ENCODE peak calls at places on chromosomes 16 and 17, in eight cellular contexts. F is SK-N-SH; X is GM12878; B is PC-3; S is sigmoid colon; D is naive thymus-derived CD4-positive, alpha-beta T cell; T is H9; H is pancreas. L is an unnamed sample.
A peak's percentile ranks its signal among the peaks of the same experiment; 100 is the strongest.

GRCh38 chr17:64382184-64382583 is 8.5 kb downstream of the PECAM1 start:
- DNase-seq in D (no peak), T (no peak), H (no peak), X (no peak), F (no peak), B (no peak), S (no peak), L (no peak)

GRCh38 chr17:51461578-51462004 is 201.2 kb downstream of the UTP18 start:
- DNase-seq in H (peak; percentile 42), D (peak; percentile 51), F (peak; percentile 48), S (no peak), T (peak; percentile 92), X (no peak), B (peak; percentile 82), L (peak; percentile 31)

GRCh38 chr16:90042946-90043514 is 23.8 kb upstream of the DBNDD1 start:
- DNase-seq in S (no peak), D (no peak), X (no peak), F (no peak), H (no peak), T (no peak), B (no peak), L (no peak)

GRCh38 chr17:15154618-15155017 is 110.5 kb downstream of the PMP22 start:
- DNase-seq in B (no peak), T (no peak), X (no peak), H (no peak), F (no peak), D (no peak), S (no peak), L (no peak)

GRCh38 chr17:31571124-31571892 is 179.8 kb downstream of the RAB11FIP4 start:
- DNase-seq in D (no peak), S (peak; percentile 96), H (peak; percentile 46), X (no peak), T (no peak), B (peak; percentile 18), F (no peak), L (peak; percentile 82)

GRCh38 chr17:68694791-68695485 is 93.8 kb upstream of the FAM20A start:
- DNase-seq in H (no peak), X (no peak), T (no peak), B (no peak), D (no peak), S (no peak), F (no peak), L (no peak)

GRCh38 chr16:28157768-28158535 is 53.8 kb downstream of the XPO6 start:
- DNase-seq in H (no peak), X (no peak), D (no peak), F (no peak), S (no peak), T (no peak), B (no peak), L (no peak)

GRCh38 chr16:78310990-78311561 is 211.6 kb downstream of the WWOX start:
- DNase-seq in X (no peak), F (peak; percentile 14), T (peak; percentile 53), H (no peak), S (no peak), B (no peak), D (no peak), L (no peak)

GRCh38 chr16:85809645-85810044 is 10.2 kb downstream of the COX4I1 start:
- DNase-seq in H (no peak), D (no peak), T (no peak), S (no peak), B (no peak), F (no peak), X (no peak), L (no peak)

GRCh38 chr17:78010759-78011158 is 52.3 kb downstream of the TNRC6C start:
- DNase-seq in T (no peak), X (no peak), S (no peak), B (no peak), D (peak; percentile 43), H (no peak), F (no peak), L (no peak)

GRCh38 chr17:78012428-78012827 is 53.9 kb downstream of the TNRC6C start:
- DNase-seq in S (no peak), T (no peak), H (no peak), D (no peak), B (no peak), X (no peak), F (no peak), L (no peak)

GRCh38 chr17:78016852-78017251 is 58.3 kb downstream of the TNRC6C start:
- DNase-seq in B (no peak), H (no peak), X (no peak), T (no peak), F (no peak), S (no peak), D (no peak), L (no peak)

GRCh38 chr17:78013683-78014467 is 55.4 kb downstream of the TNRC6C start:
- DNase-seq in H (no peak), S (peak; percentile 72), B (peak; percentile 85), T (peak; percentile 56), X (peak; percentile 20), D (peak; percentile 68), F (peak; percentile 71), L (peak; percentile 43)

GRCh38 chr17:78014651-78015050 is 56.1 kb downstream of the TNRC6C start:
- DNase-seq in S (no peak), X (no peak), T (no peak), D (no peak), B (no peak), H (no peak), F (peak; percentile 45), L (no peak)
- H3K9me3 ChIP-seq in S (no peaks in the 10 kb centered on the region), X (no peaks in the 10 kb centered on the region), T (no peaks in the 10 kb centered on the region), D (no peaks in the 10 kb centered on the region), B (no peaks in the 10 kb centered on the region), H (no peaks in the 10 kb centered on the region), F (no peaks in the 10 kb centered on the region), L (no peaks in the 10 kb centered on the region)

DNA sequence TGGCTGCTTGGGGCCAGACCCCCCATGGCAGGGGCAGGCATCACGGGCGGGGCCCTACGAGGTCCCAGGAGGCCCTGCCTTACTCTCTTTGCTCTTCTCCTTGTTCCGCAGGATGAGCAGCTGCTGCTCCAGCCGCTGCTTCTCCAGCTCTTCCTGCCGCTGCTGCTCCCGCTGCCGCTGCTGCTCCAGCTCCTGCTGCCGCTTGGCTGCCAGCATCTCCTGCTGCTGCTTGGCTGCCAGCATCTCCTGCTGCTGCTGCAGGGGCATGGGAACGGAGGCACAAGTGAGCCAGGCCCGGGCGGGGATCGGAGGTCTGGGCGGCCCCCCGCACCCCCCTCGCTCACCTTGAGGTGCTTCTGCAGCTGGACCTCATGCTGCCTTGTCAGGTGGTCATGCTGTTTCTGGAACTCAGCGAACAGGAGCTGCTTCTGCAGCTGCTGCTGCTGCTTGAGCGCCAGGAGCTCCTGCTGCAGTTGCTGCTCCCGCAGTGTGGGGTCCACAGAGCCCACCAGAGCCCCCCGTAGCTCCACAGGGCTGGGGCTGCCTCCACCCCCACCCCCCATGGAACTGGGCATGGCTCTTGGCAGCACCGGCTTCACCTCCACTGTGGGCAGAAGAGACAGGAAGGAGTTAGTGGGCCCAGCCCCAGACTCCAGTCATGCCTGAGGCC is 22.8 kb downstream of the G6PC3 start:
- DNase-seq in F (no peak), S (no peak), B (no peak), T (no peak), H (no peak), D (no peak), X (no peak), L (no peak)
- H3K9me3 ChIP-seq in F (no peaks in the 10 kb centered on the region), S (no peaks in the 10 kb centered on the region), B (no peaks in the 10 kb centered on the region), T (no peaks in the 10 kb centered on the region), H (no peaks in the 10 kb centered on the region), D (no peaks in the 10 kb centered on the region), X (no peaks in the 10 kb centered on the region), L (no peaks in the 10 kb centered on the region)

GRCh38 chr16:35746281-35746962 is 2287.0 kb downstream of the TP53TG3F start:
- DNase-seq in X (no peak), T (no peak), B (no peak), S (no peak), F (no peak), D (no peak), H (no peak), L (no peak)

GRCh38 chr16:35744084-35744483 is 2284.7 kb downstream of the TP53TG3F start:
- DNase-seq in T (no peak), B (no peak), X (no peak), F (no peak), H (no peak), D (no peak), S (no peak), L (no peak)

GRCh38 chr16:35744716-35745115 is 2285.3 kb downstream of the TP53TG3F start:
- DNase-seq in T (no peak), H (no peak), D (no peak), X (no peak), B (peak; percentile 1), F (no peak), S (no peak), L (no peak)

GRCh38 chr16:35745821-35746248 is 2286.4 kb downstream of the TP53TG3F start:
- DNase-seq in T (no peak), D (no peak), X (no peak), F (no peak), H (no peak), B (no peak), S (no peak), L (no peak)

DNA sequence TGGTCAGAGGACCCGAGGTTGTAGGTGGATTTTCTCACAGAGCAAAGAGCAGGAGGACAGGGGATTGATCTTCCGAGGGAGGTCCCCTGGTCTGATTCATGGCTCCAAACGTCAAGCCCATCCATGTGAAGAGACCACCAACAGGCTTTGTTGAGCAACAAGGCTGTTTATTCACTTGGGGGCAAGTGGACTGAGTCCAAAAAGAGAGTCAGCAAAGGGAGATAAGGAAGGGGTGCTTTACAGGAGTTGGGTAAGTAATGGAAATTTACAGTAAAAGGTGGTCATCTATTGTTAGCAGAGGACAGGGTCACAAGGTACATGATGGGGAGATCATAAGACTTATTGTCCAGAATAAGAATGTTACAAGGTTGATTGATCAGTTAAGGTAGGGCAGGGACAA is 2285.8 kb downstream of the TP53TG3F start:
- DNase-seq in X (no peak), H (no peak), B (no peak), S (no peak), D (no peak), F (no peak), T (no peak), L (no peak)
- H3K9me3 ChIP-seq in X (no peaks in the 10 kb centered on the region), H (no peaks in the 10 kb centered on the region), B (no peaks in the 10 kb centered on the region), S (no peaks in the 10 kb centered on the region), D (no peaks in the 10 kb centered on the region), F (no peaks in the 10 kb centered on the region), T (peaks cover 99% of the 10 kb centered on the region), L (no peaks in the 10 kb centered on the region)

GRCh38 chr16:49528564-49529150 is 155.1 kb downstream of the C16orf78 start:
- DNase-seq in H (no peak), X (no peak), S (no peak), B (no peak), F (peak; percentile 48), T (no peak), D (no peak), L (no peak)
- H3K9me3 ChIP-seq in H (no peaks in the 10 kb centered on the region), X (no peaks in the 10 kb centered on the region), S (no peaks in the 10 kb centered on the region), B (no peaks in the 10 kb centered on the region), F (no peaks in the 10 kb centered on the region), T (no peaks in the 10 kb centered on the region), D (no peaks in the 10 kb centered on the region), L (no peaks in the 10 kb centered on the region)

GRCh38 chr16:35602116-35602515 is 2142.7 kb downstream of the TP53TG3F start:
- DNase-seq in X (no peak), B (no peak), T (no peak), H (no peak), F (no peak), D (no peak), S (no peak), L (no peak)
- H3K9me3 ChIP-seq in X (no peaks in the 10 kb centered on the region), B (no peaks in the 10 kb centered on the region), T (peaks cover 60% of the 10 kb centered on the region), H (no peaks in the 10 kb centered on the region), F (no peaks in the 10 kb centered on the region), D (no peaks in the 10 kb centered on the region), S (no peaks in the 10 kb centered on the region), L (no peaks in the 10 kb centered on the region)

L was measured in heart right ventricle.